ENCODE peak calls at places on chromosomes 3 and 15, in ten cellular contexts. G is NAMALWA; R is non-pigmented ciliary epithelial cell; O is GM20000; I is stimulated activated CD4-positive, alpha-beta T cell treated with anti-CD3 and anti-CD28 coated beads, Interleukin-2, amount 100 ng/mL, for 48 hours; B is activated T-cell treated with anti-CD3 and anti-CD28 coated beads, Interleukin-2, amount 50 U/mL, for 1 hour; M is GM13976; Y is A549; X is T47D; F is CD8-positive, alpha-beta memory T cell. A is an unnamed sample.

GRCh38 chr15:52199271-52199670 is 8.1 kb upstream of the GNB5 start:
- DNase-seq in G (no peak), R (no peak), O (no peak), I (no peak), B (no peak), M (no peak), Y (no peak), X (no peak), F (no peak), A (no peak)

GRCh38 chr3:172127929-172128580 is 88.7 kb downstream of the FNDC3B start:
- DNase-seq in G (no peak), R (no peak), O (no peak), I (no peak), B (no peak), M (no peak), Y (no peak), X (no peak), F (no peak), A (no peak)

GRCh38 chr3:127438951-127439350 is 151.1 kb upstream of the PRR20G start:
- DNase-seq in G (no peak), R (no peak), O (no peak), I (no peak), B (no peak), M (no peak), Y (no peak), X (no peak), F (no peak), A (no peak)

GRCh38 chr15:90028376-90028775 is 27.3 kb downstream of the ZNF710 start:
- DNase-seq in G (no peak), R (no peak), O (no peak), I (no peak), B (no peak), M (no peak), Y (no peak), X (no peak), F (no peak), A (no peak)

GRCh38 chr15:52485290-52485689 is 43.4 kb downstream of the MYO5A start:
- DNase-seq in G (no peak), R (no peak), O (no peak), I (no peak), B (no peak), M (no peak), Y (no peak), X (no peak), F (no peak), A (no peak)

GRCh38 chr15:66251790-66252355 is 1.7 kb downstream of the MEGF11 start:
- DNase-seq in G (no peak), R (no peak), O (peak), I (no peak), B (peak), M (peak), Y (no peak), X (no peak), F (no peak), A (no peak)

GRCh38 chr3:172643780-172644179 is 67.1 kb downstream of the NCEH1 start:
- DNase-seq in G (no peak), R (no peak), O (no peak), I (no peak), B (no peak), M (no peak), Y (no peak), X (no peak), F (no peak), A (no peak)

GRCh38 chr3:144055604-144056003 is 84.0 kb downstream of the DIPK2A start:
- DNase-seq in G (no peak), R (no peak), O (no peak), I (no peak), B (no peak), M (no peak), Y (no peak), X (no peak), F (no peak), A (no peak)

GRCh38 chr3:47408839-47409229 is 28.0 kb downstream of the PTPN23 start:
- DNase-seq in G (no peak), R (no peak), O (no peak), I (no peak), B (no peak), M (no peak), Y (no peak), X (no peak), F (no peak), A (no peak)